ENCODE peak calls at places on chromosomes 12 and 14, in seven cellular contexts. One of them, this sample, is unnamed. For H3K27me3, the result is how much of the 10 kb centered on the place peaks cover.

GRCh38 chr14:96067985-96068930 is 29.1 kb downstream of the C14orf132 start:
- DNase-seq in adrenal gland: no peak
- DNase-seq in MM.1S: no peak
- DNase-seq in tibial artery: no peak
- DNase-seq in CD8-positive, alpha-beta T cell: no peak
- DNase-seq in AG04450: no peak
- DNase-seq in lung: no peak
- DNase-seq in this sample: peak

GRCh38 chr12:1916396-1917171 is 1.9 kb downstream of the CACNA2D4 start:
- DNase-seq in adrenal gland: peak
- DNase-seq in MM.1S: no peak
- DNase-seq in tibial artery: no peak
- DNase-seq in CD8-positive, alpha-beta T cell: no peak
- DNase-seq in AG04450: no peak
- DNase-seq in lung: peak
- DNase-seq in this sample: peak

GRCh38 chr12:77578471-77579262 is 252.0 kb upstream of the NAV3 start:
- DNase-seq in adrenal gland: no peak
- DNase-seq in MM.1S: no peak
- DNase-seq in tibial artery: no peak
- DNase-seq in CD8-positive, alpha-beta T cell: no peak
- DNase-seq in AG04450: peak
- DNase-seq in lung: no peak
- DNase-seq in this sample: no peak

GRCh38 chr12:72081787-72082186 is 143.1 kb downstream of the TPH2 start:
- DNase-seq in adrenal gland: no peak
- DNase-seq in MM.1S: no peak
- DNase-seq in tibial artery: no peak
- DNase-seq in CD8-positive, alpha-beta T cell: no peak
- DNase-seq in AG04450: no peak
- DNase-seq in lung: no peak
- DNase-seq in this sample: no peak

GRCh38 chr14:69399750-69400149 is 1.3 kb downstream of the SLC39A9 start:
- DNase-seq in adrenal gland: no peak
- DNase-seq in MM.1S: no peak
- DNase-seq in tibial artery: no peak
- DNase-seq in CD8-positive, alpha-beta T cell: no peak
- DNase-seq in AG04450: no peak
- DNase-seq in lung: no peak
- DNase-seq in this sample: no peak

GRCh38 chr14:90382491-90383125 is 14.2 kb upstream of the CALM1 start:
- DNase-seq in adrenal gland: peak
- DNase-seq in MM.1S: peak
- DNase-seq in tibial artery: peak
- DNase-seq in CD8-positive, alpha-beta T cell: peak
- DNase-seq in AG04450: no peak
- DNase-seq in lung: peak
- DNase-seq in this sample: peak

GRCh38 chr14:35292770-35293561 is 784 bp downstream of the PSMA6 start:
- DNase-seq in adrenal gland: no peak
- DNase-seq in MM.1S: no peak
- DNase-seq in tibial artery: no peak
- DNase-seq in CD8-positive, alpha-beta T cell: no peak
- DNase-seq in AG04450: no peak
- DNase-seq in lung: no peak
- DNase-seq in this sample: no peak

GRCh38 chr14:102292446-102292845 is 12.5 kb downstream of the MOK start:
- DNase-seq in adrenal gland: no peak
- DNase-seq in MM.1S: no peak
- DNase-seq in tibial artery: no peak
- DNase-seq in CD8-positive, alpha-beta T cell: no peak
- DNase-seq in AG04450: no peak
- DNase-seq in lung: no peak
- DNase-seq in this sample: no peak

GRCh38 chr12:130498589-130499385 is 161.1 kb downstream of the PIWIL1 start:
- DNase-seq in adrenal gland: no peak
- DNase-seq in MM.1S: no peak
- DNase-seq in tibial artery: no peak
- DNase-seq in CD8-positive, alpha-beta T cell: no peak
- DNase-seq in AG04450: no peak
- DNase-seq in lung: no peak
- DNase-seq in this sample: no peak

GRCh38 chr14:24790196-24790595 is 156.2 kb upstream of the GZMB start:
- DNase-seq in adrenal gland: no peak
- DNase-seq in MM.1S: no peak
- DNase-seq in tibial artery: no peak
- DNase-seq in CD8-positive, alpha-beta T cell: no peak
- DNase-seq in AG04450: no peak
- DNase-seq in lung: no peak
- DNase-seq in this sample: no peak

GRCh38 chr12:132318135-132318534 is 11.3 kb downstream of the GALNT9 start:
- DNase-seq in adrenal gland: no peak
- DNase-seq in MM.1S: no peak
- DNase-seq in tibial artery: no peak
- DNase-seq in CD8-positive, alpha-beta T cell: no peak
- DNase-seq in AG04450: no peak
- DNase-seq in lung: no peak
- DNase-seq in this sample: no peak

GRCh38 chr12:89117448-89118034 is 234.8 kb downstream of the DUSP6 start:
- DNase-seq in adrenal gland: peak
- DNase-seq in MM.1S: no peak
- DNase-seq in tibial artery: no peak
- DNase-seq in CD8-positive, alpha-beta T cell: no peak
- DNase-seq in AG04450: no peak
- DNase-seq in lung: peak
- DNase-seq in this sample: no peak

GRCh38 chr12:25328082-25328712 is 77.5 kb upstream of the KRAS start:
- DNase-seq in adrenal gland: peak
- DNase-seq in MM.1S: no peak
- DNase-seq in tibial artery: no peak
- DNase-seq in CD8-positive, alpha-beta T cell: no peak
- DNase-seq in AG04450: no peak
- DNase-seq in lung: no peak
- DNase-seq in this sample: no peak

GRCh38 chr14:44940944-44941343 is 20.8 kb downstream of the KLHL28 start:
- DNase-seq in adrenal gland: no peak
- DNase-seq in MM.1S: no peak
- DNase-seq in tibial artery: no peak
- DNase-seq in CD8-positive, alpha-beta T cell: no peak
- DNase-seq in AG04450: no peak
- DNase-seq in lung: no peak
- DNase-seq in this sample: no peak

GRCh38 chr12:42145197-42145549 is 499 bp upstream of the GXYLT1 start:
- DNase-seq in adrenal gland: no peak
- DNase-seq in MM.1S: no peak
- DNase-seq in tibial artery: no peak
- DNase-seq in CD8-positive, alpha-beta T cell: no peak
- DNase-seq in AG04450: no peak
- DNase-seq in lung: no peak
- DNase-seq in this sample: no peak

GRCh38 chr12:57150400-57150799 is 3.0 kb upstream of the LRP1-AS start:
- DNase-seq in adrenal gland: no peak
- DNase-seq in MM.1S: no peak
- DNase-seq in tibial artery: no peak
- DNase-seq in CD8-positive, alpha-beta T cell: no peak
- DNase-seq in AG04450: no peak
- DNase-seq in lung: no peak
- DNase-seq in this sample: no peak

GRCh38 chr12:88854260-88854659 is 274.0 kb upstream of the KITLG start:
- DNase-seq in adrenal gland: no peak
- DNase-seq in MM.1S: no peak
- DNase-seq in tibial artery: no peak
- DNase-seq in CD8-positive, alpha-beta T cell: no peak
- DNase-seq in AG04450: peak
- DNase-seq in lung: no peak
- DNase-seq in this sample: no peak

GRCh38 chr14:52076334-52076733 is 7.5 kb upstream of the NID2 start:
- DNase-seq in adrenal gland: peak
- DNase-seq in MM.1S: no peak
- DNase-seq in tibial artery: peak
- DNase-seq in CD8-positive, alpha-beta T cell: no peak
- DNase-seq in AG04450: no peak
- DNase-seq in lung: no peak
- DNase-seq in this sample: no peak

GRCh38 chr12:12070674-12071661 is at the start of gene BCL2L14:
- DNase-seq in adrenal gland: no peak
- DNase-seq in MM.1S: peak
- DNase-seq in tibial artery: no peak
- DNase-seq in CD8-positive, alpha-beta T cell: no peak
- DNase-seq in AG04450: no peak
- DNase-seq in lung: no peak
- DNase-seq in this sample: peak

GRCh38 chr14:51657762-51658161 is 6.1 kb downstream of the FRMD6 start:
- DNase-seq in adrenal gland: no peak
- DNase-seq in MM.1S: no peak
- DNase-seq in tibial artery: no peak
- DNase-seq in CD8-positive, alpha-beta T cell: no peak
- DNase-seq in AG04450: no peak
- DNase-seq in lung: no peak
- DNase-seq in this sample: no peak

GRCh38 chr12:29517265-29517664 is 19.8 kb upstream of the OVCH1 start:
- DNase-seq in adrenal gland: no peak
- DNase-seq in MM.1S: no peak
- DNase-seq in tibial artery: no peak
- DNase-seq in CD8-positive, alpha-beta T cell: no peak
- DNase-seq in AG04450: no peak
- DNase-seq in lung: no peak
- DNase-seq in this sample: no peak

GRCh38 chr14:26088260-26088659 is 509.6 kb downstream of the NOVA1 start:
- DNase-seq in adrenal gland: no peak
- DNase-seq in MM.1S: no peak
- DNase-seq in tibial artery: no peak
- DNase-seq in CD8-positive, alpha-beta T cell: no peak
- DNase-seq in AG04450: no peak
- DNase-seq in lung: no peak
- DNase-seq in this sample: no peak

GRCh38 chr12:65474831-65475230 is 196.3 kb downstream of the MSRB3 start:
- DNase-seq in adrenal gland: no peak
- DNase-seq in MM.1S: no peak
- DNase-seq in tibial artery: no peak
- DNase-seq in CD8-positive, alpha-beta T cell: no peak
- DNase-seq in AG04450: no peak
- DNase-seq in lung: no peak
- DNase-seq in this sample: no peak

GRCh38 chr12:54421175-54421872 is 2.3 kb upstream of the ITGA5 start:
- DNase-seq in adrenal gland: no peak
- DNase-seq in MM.1S: no peak
- DNase-seq in tibial artery: peak
- DNase-seq in CD8-positive, alpha-beta T cell: no peak
- DNase-seq in AG04450: no peak
- DNase-seq in lung: no peak
- DNase-seq in this sample: no peak
- H3K27me3 ChIP-seq in adrenal gland: under half
- H3K27me3 ChIP-seq in MM.1S: half or more
- H3K27me3 ChIP-seq in tibial artery: under half
- H3K27me3 ChIP-seq in CD8-positive, alpha-beta T cell: under half
- H3K27me3 ChIP-seq in AG04450: under half
- H3K27me3 ChIP-seq in lung: under half
- H3K27me3 ChIP-seq in this sample: under half

GRCh38 chr14:33062881-33063280 is 124.2 kb downstream of the NPAS3 start:
- DNase-seq in adrenal gland: no peak
- DNase-seq in MM.1S: no peak
- DNase-seq in tibial artery: no peak
- DNase-seq in CD8-positive, alpha-beta T cell: no peak
- DNase-seq in AG04450: no peak
- DNase-seq in lung: no peak
- DNase-seq in this sample: no peak
- H3K27ac ChIP-seq in adrenal gland: no peak
- H3K27ac ChIP-seq in MM.1S: no peak
- H3K27ac ChIP-seq in tibial artery: no peak
- H3K27ac ChIP-seq in CD8-positive, alpha-beta T cell: no peak
- H3K27ac ChIP-seq in AG04450: no peak
- H3K27ac ChIP-seq in lung: no peak
- H3K27ac ChIP-seq in this sample: no peak

DNA sequence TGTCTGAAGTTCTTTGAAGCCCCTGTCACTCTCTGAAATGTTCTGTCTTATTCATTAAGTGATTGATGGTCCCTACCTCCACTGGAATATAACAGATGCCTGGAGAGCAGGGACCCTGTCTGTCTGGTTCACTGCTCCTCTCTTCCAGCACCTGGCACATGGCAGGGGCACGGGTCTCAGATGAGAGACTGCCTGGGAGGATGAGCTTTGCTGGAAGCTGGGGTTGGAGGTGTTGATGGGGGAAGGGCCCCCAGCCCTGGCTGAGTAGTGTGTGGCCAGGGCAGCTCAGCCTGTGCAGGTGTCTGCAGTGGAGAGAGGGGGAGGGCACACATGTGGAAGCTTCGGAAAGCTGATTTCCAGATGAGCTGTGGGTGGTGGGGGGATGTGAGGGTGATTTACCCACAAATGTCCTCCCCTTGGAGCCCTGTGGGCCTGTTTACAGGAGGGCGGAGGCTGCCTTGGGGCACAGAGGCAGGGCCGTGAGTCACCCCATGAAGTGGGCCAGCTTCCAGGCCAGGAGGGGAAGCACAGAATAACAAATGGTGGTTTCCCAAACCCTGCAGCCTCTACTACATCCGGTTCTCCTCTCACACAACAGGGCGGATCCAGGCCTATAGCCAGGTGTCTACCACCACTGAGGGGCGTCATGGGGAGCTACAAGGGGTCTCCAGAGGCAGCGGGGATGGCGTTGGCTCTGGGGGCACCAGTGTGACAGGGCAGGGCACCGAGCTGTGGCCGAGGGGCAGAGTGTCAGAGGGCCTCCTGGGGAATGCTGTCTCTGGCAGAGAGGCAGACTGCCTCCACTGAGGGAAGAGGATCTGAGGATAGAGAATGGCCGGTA is 11.0 kb downstream of the KRT7 start:
- DNase-seq in adrenal gland: peak
- DNase-seq in MM.1S: peak
- DNase-seq in tibial artery: peak
- DNase-seq in CD8-positive, alpha-beta T cell: peak
- DNase-seq in AG04450: peak
- DNase-seq in lung: peak
- DNase-seq in this sample: peak
- H3K4me3 ChIP-seq in adrenal gland: no peak
- H3K4me3 ChIP-seq in MM.1S: no peak
- H3K4me3 ChIP-seq in tibial artery: no peak
- H3K4me3 ChIP-seq in CD8-positive, alpha-beta T cell: no peak
- H3K4me3 ChIP-seq in AG04450: no peak
- H3K4me3 ChIP-seq in lung: no peak
- H3K4me3 ChIP-seq in this sample: no peak

DNA sequence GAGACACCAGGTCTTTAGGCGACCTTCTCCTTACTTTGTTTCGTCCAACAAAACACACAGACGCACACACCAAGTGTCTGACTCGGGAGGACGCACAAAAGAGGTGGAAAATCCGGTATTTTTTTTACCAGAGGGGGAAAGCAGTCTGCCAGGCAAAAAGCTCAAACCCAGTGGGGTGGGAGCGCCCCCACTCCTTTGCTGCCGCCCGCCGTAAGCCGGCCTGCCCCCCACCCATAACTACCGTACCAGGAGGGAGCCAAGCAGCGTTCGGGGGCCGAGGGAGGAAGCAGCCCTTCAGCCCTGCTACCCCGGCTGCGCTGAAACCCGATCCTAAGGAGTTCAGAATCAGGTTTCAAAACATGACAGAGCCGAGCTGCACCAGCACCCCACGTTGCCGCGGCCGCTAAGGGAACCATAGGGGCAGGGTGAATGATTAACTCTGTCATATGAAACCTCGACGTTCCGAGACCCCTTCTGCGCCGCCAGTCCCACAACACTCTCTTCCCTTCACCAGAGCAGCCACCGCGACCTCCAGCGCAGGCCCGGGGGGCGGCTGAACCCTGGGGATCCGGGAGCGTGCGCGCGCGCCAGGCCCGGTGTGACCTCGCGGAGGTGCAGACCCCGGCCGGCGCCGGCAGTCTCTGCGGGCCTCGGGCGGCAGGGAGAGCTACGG is 1.9 kb downstream of the SIX4 start:
- DNase-seq in adrenal gland: peak
- DNase-seq in MM.1S: peak
- DNase-seq in tibial artery: peak
- DNase-seq in CD8-positive, alpha-beta T cell: peak
- DNase-seq in AG04450: no peak
- DNase-seq in lung: peak
- DNase-seq in this sample: peak
- H3K27me3 ChIP-seq in adrenal gland: under half
- H3K27me3 ChIP-seq in MM.1S: under half
- H3K27me3 ChIP-seq in tibial artery: under half
- H3K27me3 ChIP-seq in CD8-positive, alpha-beta T cell: under half
- H3K27me3 ChIP-seq in AG04450: under half
- H3K27me3 ChIP-seq in lung: under half
- H3K27me3 ChIP-seq in this sample: under half

This sample was measured in Peyer's patch.